ENCODE peak calls at places on chromosome 19, in seven cellular contexts. H is GM12891, Y is SK-N-SH, A is GM12878, M is HepG2, X is K562, J is H1. Q is an unnamed sample.

GRCh38 chr19:13401388-13401787 is 104.9 kb downstream of the CACNA1A start:
- DNase-seq in H (no peak), J (no peak), A (no peak), X (peak), Y (no peak), M (peak), Q (no peak)

GRCh38 chr19:14840206-14840605 is 5.2 kb upstream of the OR7A5 start:
- DNase-seq in H (no peak), X (no peak), M (no peak), Y (no peak), A (no peak), J (no peak), Q (no peak)

GRCh38 chr19:34120846-34121639 is 51.3 kb upstream of the LSM14A start:
- DNase-seq in J (no peak), H (peak), Y (peak), M (peak), X (peak), A (no peak), Q (no peak)

GRCh38 chr19:43735957-43736356 is 18.8 kb downstream of the SMG9 start:
- DNase-seq in A (no peak), J (no peak), X (no peak), M (no peak), Y (no peak), H (no peak), Q (no peak)

GRCh38 chr19:12723643-12724426 is at the start of gene TNPO2:
- DNase-seq in X (peak), M (peak), Y (peak), H (peak), A (peak), J (peak), Q (peak)

GRCh38 chr19:6536138-6536671 is 5.4 kb downstream of the TNFSF9 start:
- DNase-seq in J (no peak), A (peak), M (peak), X (peak), Y (peak), H (peak), Q (peak)

GRCh38 chr19:29789007-29789406 is 22.8 kb upstream of the CCNE1 start:
- DNase-seq in X (no peak), M (no peak), H (no peak), J (no peak), Y (no peak), A (no peak), Q (no peak)

GRCh38 chr19:50780753-50781480 is 9.3 kb upstream of the ACP4 start:
- DNase-seq in A (no peak), J (no peak), Y (no peak), X (no peak), M (no peak), H (no peak), Q (no peak)

GRCh38 chr19:23699521-23699860 is 12.5 kb upstream of the ZNF675 start:
- DNase-seq in X (no peak), Y (peak), J (no peak), H (no peak), A (no peak), M (no peak), Q (no peak)

GRCh38 chr19:41872775-41873647 is 4.1 kb upstream of the CD79A start:
- DNase-seq in X (peak), H (no peak), A (no peak), M (peak), Y (peak), J (peak), Q (no peak)

GRCh38 chr19:35088514-35088913 is 27.1 kb upstream of the FXYD3 start:
- DNase-seq in M (no peak), Y (no peak), X (no peak), H (no peak), J (no peak), A (no peak), Q (no peak)

DNA sequence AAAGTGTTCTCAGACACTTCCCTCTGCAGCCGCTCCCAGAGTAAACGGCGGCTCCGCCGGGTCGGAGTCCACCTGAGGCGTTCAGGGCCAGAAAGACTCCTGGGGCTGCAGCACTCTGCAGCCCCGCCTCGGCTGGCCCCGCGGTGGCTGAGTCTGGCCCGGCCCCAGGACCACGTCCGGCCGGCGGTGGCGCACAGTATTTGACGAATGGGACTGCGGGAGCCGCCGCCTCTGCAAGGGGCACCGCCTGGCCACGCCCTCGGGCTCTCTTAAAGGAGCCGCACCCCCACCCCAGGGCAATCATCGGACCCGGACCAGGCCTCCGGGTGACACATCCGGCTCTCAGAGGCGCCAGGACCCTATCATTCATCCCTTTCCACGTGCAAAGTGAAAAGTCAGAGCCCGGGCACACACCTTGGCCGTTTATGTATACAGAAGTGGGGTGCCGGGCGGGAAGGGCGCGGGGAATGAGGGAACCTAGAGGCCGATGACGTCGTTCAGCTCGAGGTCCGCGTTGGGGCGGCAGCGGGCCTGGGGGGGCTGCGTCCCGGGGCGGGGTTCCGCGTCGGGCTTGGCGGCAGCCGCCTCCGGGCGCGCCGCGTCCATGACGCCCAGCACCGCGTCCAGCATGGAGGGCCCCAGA is 1.2 kb upstream of the LENG9 start:
- DNase-seq in J (peak), Y (peak), A (no peak), M (peak), H (peak), X (peak), Q (peak)
- TF ChIP-seq POLR2AphosphoS5 in J (no peak), Y (peak), A (peak), M (peak), H (peak), X (peak), Q (peak)

GRCh38 chr19:2567580-2567979 is 91.7 kb downstream of the GADD45B start:
- DNase-seq in M (no peak), Y (no peak), A (no peak), H (no peak), J (no peak), X (no peak), Q (no peak)
- TF ChIP-seq TAF1 in M (no peak), Y (no peak), A (no peak), H (no peak), J (no peak), X (no peak), Q (no peak)

DNA sequence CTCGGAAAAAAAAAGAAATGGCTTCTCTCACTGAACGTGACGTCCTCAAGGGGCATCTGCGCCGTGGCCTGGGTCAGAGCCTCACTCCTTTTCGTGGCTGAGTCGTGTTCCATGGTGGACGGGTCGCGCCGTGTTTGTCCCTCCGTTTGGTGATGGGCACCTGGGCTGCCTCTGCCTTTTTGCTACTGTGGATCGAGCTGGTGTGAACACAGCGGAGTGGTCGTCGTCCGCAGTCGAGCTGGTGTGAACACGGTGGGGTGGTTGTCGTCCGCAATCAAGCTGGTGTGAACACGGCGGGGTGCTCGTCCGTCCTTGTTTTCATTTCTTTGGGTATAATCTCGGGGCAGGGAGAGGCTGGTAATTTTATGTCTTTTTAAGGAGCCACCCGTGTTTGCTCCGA is 11.6 kb downstream of the HCN2 start:
- DNase-seq in M (no peak), Y (no peak), X (no peak), A (no peak), J (no peak), H (no peak), Q (no peak)
- TF ChIP-seq POLR2AphosphoS5 in M (no peak), Y (no peak), X (no peak), A (no peak), J (no peak), H (no peak), Q (no peak)

GRCh38 chr19:275000-275399 is 16.2 kb downstream of the PLPP2 start:
- DNase-seq in X (no peak), A (no peak), Y (peak), J (no peak), H (no peak), M (no peak), Q (no peak)

GRCh38 chr19:269241-269640 is 22.0 kb downstream of the PLPP2 start:
- DNase-seq in J (no peak), A (no peak), X (no peak), H (no peak), Y (peak), M (no peak), Q (no peak)

GRCh38 chr19:275958-276646 is 15.1 kb downstream of the PLPP2 start:
- DNase-seq in X (no peak), A (no peak), J (no peak), M (no peak), H (no peak), Y (peak), Q (no peak)

GRCh38 chr19:273393-273792 is 17.8 kb downstream of the PLPP2 start:
- DNase-seq in J (no peak), M (no peak), Y (no peak), X (no peak), A (no peak), H (no peak), Q (no peak)

DNA sequence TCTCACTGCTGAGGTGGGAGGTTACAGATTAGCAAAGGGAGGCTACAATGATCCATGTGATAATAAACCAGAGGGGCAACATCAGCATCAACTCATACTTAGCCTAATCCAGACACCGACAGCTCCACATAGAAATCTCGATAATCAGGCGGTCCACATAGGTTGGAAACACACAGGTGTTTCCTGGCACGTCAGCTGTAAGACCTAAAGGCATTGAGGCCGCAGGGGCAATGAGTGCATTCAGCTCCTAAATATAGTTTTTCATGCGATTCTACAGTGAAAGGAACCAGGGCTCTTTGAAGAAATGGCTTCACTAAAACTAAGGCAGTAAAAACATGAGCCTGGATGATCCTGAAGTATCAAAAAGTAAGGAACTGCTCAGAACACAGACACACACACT is 19.3 kb downstream of the PLPP2 start:
- DNase-seq in X (no peak), A (no peak), Y (peak), M (no peak), J (no peak), H (no peak), Q (no peak)
- TF ChIP-seq TAF1 in X (no peak), A (no peak), Y (no peak), M (no peak), J (no peak), H (no peak), Q (no peak)

Q was measured in GM12892.